ENCODE peak calls at places on chromosome 16, in nine cellular contexts. One of them, this sample, is unnamed. For H3K27me3 and H3K9me3, the result is how much of the 10 kb centered on the place peaks cover.

GRCh38 chr16:56635441-56635967 is 3.0 kb upstream of the MT1A start:
- DNase-seq in HepG2: no peak
- DNase-seq in adipocyte: no peak
- DNase-seq in transverse colon: no peak
- DNase-seq in body of pancreas: no peak
- DNase-seq in prostate gland: no peak
- DNase-seq in HCT116: no peak
- DNase-seq in CD8-positive, alpha-beta T cell: no peak
- DNase-seq in left ventricle myocardium inferior: no peak
- DNase-seq in this sample: no peak

GRCh38 chr16:88063201-88063773 is 112.1 kb downstream of the BANP start:
- DNase-seq in HepG2: no peak
- DNase-seq in adipocyte: peak
- DNase-seq in transverse colon: no peak
- DNase-seq in body of pancreas: no peak
- DNase-seq in prostate gland: no peak
- DNase-seq in HCT116: peak
- DNase-seq in CD8-positive, alpha-beta T cell: no peak
- DNase-seq in left ventricle myocardium inferior: peak
- DNase-seq in this sample: no peak

GRCh38 chr16:13997933-13998332 is 73.2 kb upstream of the MRTFB start:
- DNase-seq in HepG2: peak
- DNase-seq in adipocyte: no peak
- DNase-seq in transverse colon: peak
- DNase-seq in body of pancreas: peak
- DNase-seq in prostate gland: no peak
- DNase-seq in HCT116: no peak
- DNase-seq in CD8-positive, alpha-beta T cell: no peak
- DNase-seq in left ventricle myocardium inferior: no peak
- DNase-seq in this sample: no peak

GRCh38 chr16:1584926-1585487 is 26.9 kb downstream of the IFT140 start:
- DNase-seq in HepG2: no peak
- DNase-seq in adipocyte: no peak
- DNase-seq in transverse colon: no peak
- DNase-seq in body of pancreas: no peak
- DNase-seq in prostate gland: no peak
- DNase-seq in HCT116: no peak
- DNase-seq in CD8-positive, alpha-beta T cell: no peak
- DNase-seq in left ventricle myocardium inferior: no peak
- DNase-seq in this sample: no peak

GRCh38 chr16:867421-868385 is 67.2 kb upstream of the GNG13 start:
- DNase-seq in HepG2: no peak
- DNase-seq in adipocyte: no peak
- DNase-seq in transverse colon: no peak
- DNase-seq in body of pancreas: no peak
- DNase-seq in prostate gland: no peak
- DNase-seq in HCT116: no peak
- DNase-seq in CD8-positive, alpha-beta T cell: no peak
- DNase-seq in left ventricle myocardium inferior: peak
- DNase-seq in this sample: no peak

GRCh38 chr16:73365010-73365409 is 317.1 kb upstream of the ZFHX3 start:
- DNase-seq in HepG2: no peak
- DNase-seq in adipocyte: no peak
- DNase-seq in transverse colon: peak
- DNase-seq in body of pancreas: peak
- DNase-seq in prostate gland: no peak
- DNase-seq in HCT116: no peak
- DNase-seq in CD8-positive, alpha-beta T cell: no peak
- DNase-seq in left ventricle myocardium inferior: no peak
- DNase-seq in this sample: no peak

GRCh38 chr16:9976641-9977040 is 205.6 kb downstream of the GRIN2A start:
- DNase-seq in HepG2: no peak
- DNase-seq in adipocyte: no peak
- DNase-seq in transverse colon: no peak
- DNase-seq in body of pancreas: no peak
- DNase-seq in prostate gland: no peak
- DNase-seq in HCT116: no peak
- DNase-seq in CD8-positive, alpha-beta T cell: no peak
- DNase-seq in left ventricle myocardium inferior: no peak
- DNase-seq in this sample: no peak

GRCh38 chr16:53067675-53068074 is 12.9 kb downstream of the CHD9 start:
- DNase-seq in HepG2: no peak
- DNase-seq in adipocyte: no peak
- DNase-seq in transverse colon: no peak
- DNase-seq in body of pancreas: no peak
- DNase-seq in prostate gland: no peak
- DNase-seq in HCT116: no peak
- DNase-seq in CD8-positive, alpha-beta T cell: no peak
- DNase-seq in left ventricle myocardium inferior: no peak
- DNase-seq in this sample: no peak

GRCh38 chr16:84532299-84532724 is 27.9 kb upstream of the MEAK7 start:
- DNase-seq in HepG2: peak
- DNase-seq in adipocyte: peak
- DNase-seq in transverse colon: peak
- DNase-seq in body of pancreas: peak
- DNase-seq in prostate gland: peak
- DNase-seq in HCT116: no peak
- DNase-seq in CD8-positive, alpha-beta T cell: no peak
- DNase-seq in left ventricle myocardium inferior: peak
- DNase-seq in this sample: no peak

GRCh38 chr16:59632266-59632855 is 898.2 kb upstream of the GOT2 start:
- DNase-seq in HepG2: no peak
- DNase-seq in adipocyte: peak
- DNase-seq in transverse colon: no peak
- DNase-seq in body of pancreas: no peak
- DNase-seq in prostate gland: no peak
- DNase-seq in HCT116: no peak
- DNase-seq in CD8-positive, alpha-beta T cell: no peak
- DNase-seq in left ventricle myocardium inferior: no peak
- DNase-seq in this sample: no peak

GRCh38 chr16:10937068-10937859 is 5.0 kb downstream of the DEXI start:
- DNase-seq in HepG2: no peak
- DNase-seq in adipocyte: no peak
- DNase-seq in transverse colon: no peak
- DNase-seq in body of pancreas: peak
- DNase-seq in prostate gland: peak
- DNase-seq in HCT116: no peak
- DNase-seq in CD8-positive, alpha-beta T cell: no peak
- DNase-seq in left ventricle myocardium inferior: peak
- DNase-seq in this sample: no peak

GRCh38 chr16:31005350-31006085 is 4.9 kb downstream of the STX1B start:
- DNase-seq in HepG2: no peak
- DNase-seq in adipocyte: no peak
- DNase-seq in transverse colon: no peak
- DNase-seq in body of pancreas: no peak
- DNase-seq in prostate gland: no peak
- DNase-seq in HCT116: no peak
- DNase-seq in CD8-positive, alpha-beta T cell: no peak
- DNase-seq in left ventricle myocardium inferior: no peak
- DNase-seq in this sample: no peak

GRCh38 chr16:6111390-6111789 is 1013.8 kb upstream of the EEF2KMT start:
- DNase-seq in HepG2: no peak
- DNase-seq in adipocyte: no peak
- DNase-seq in transverse colon: no peak
- DNase-seq in body of pancreas: no peak
- DNase-seq in prostate gland: no peak
- DNase-seq in HCT116: no peak
- DNase-seq in CD8-positive, alpha-beta T cell: no peak
- DNase-seq in left ventricle myocardium inferior: no peak
- DNase-seq in this sample: no peak

GRCh38 chr16:17520567-17520966 is 49.8 kb upstream of the XYLT1 start:
- DNase-seq in HepG2: no peak
- DNase-seq in adipocyte: peak
- DNase-seq in transverse colon: no peak
- DNase-seq in body of pancreas: no peak
- DNase-seq in prostate gland: no peak
- DNase-seq in HCT116: no peak
- DNase-seq in CD8-positive, alpha-beta T cell: no peak
- DNase-seq in left ventricle myocardium inferior: no peak
- DNase-seq in this sample: no peak

GRCh38 chr16:55136356-55136755 is 187.6 kb upstream of the IRX6 start:
- DNase-seq in HepG2: no peak
- DNase-seq in adipocyte: no peak
- DNase-seq in transverse colon: no peak
- DNase-seq in body of pancreas: no peak
- DNase-seq in prostate gland: no peak
- DNase-seq in HCT116: no peak
- DNase-seq in CD8-positive, alpha-beta T cell: no peak
- DNase-seq in left ventricle myocardium inferior: no peak
- DNase-seq in this sample: no peak

GRCh38 chr16:10619271-10619849 is 39.0 kb upstream of the EMP2 start:
- DNase-seq in HepG2: no peak
- DNase-seq in adipocyte: no peak
- DNase-seq in transverse colon: peak
- DNase-seq in body of pancreas: no peak
- DNase-seq in prostate gland: peak
- DNase-seq in HCT116: no peak
- DNase-seq in CD8-positive, alpha-beta T cell: no peak
- DNase-seq in left ventricle myocardium inferior: peak
- DNase-seq in this sample: no peak

GRCh38 chr16:17529982-17530760 is 59.4 kb upstream of the XYLT1 start:
- DNase-seq in HepG2: no peak
- DNase-seq in adipocyte: no peak
- DNase-seq in transverse colon: peak
- DNase-seq in body of pancreas: no peak
- DNase-seq in prostate gland: no peak
- DNase-seq in HCT116: no peak
- DNase-seq in CD8-positive, alpha-beta T cell: peak
- DNase-seq in left ventricle myocardium inferior: no peak
- DNase-seq in this sample: peak

GRCh38 chr16:89323120-89323960 is 105.8 kb downstream of the ZNF778 start:
- DNase-seq in HepG2: no peak
- DNase-seq in adipocyte: no peak
- DNase-seq in transverse colon: no peak
- DNase-seq in body of pancreas: no peak
- DNase-seq in prostate gland: no peak
- DNase-seq in HCT116: no peak
- DNase-seq in CD8-positive, alpha-beta T cell: no peak
- DNase-seq in left ventricle myocardium inferior: no peak
- DNase-seq in this sample: no peak

GRCh38 chr16:49277386-49277742 is 4.3 kb downstream of the CBLN1 start:
- DNase-seq in HepG2: no peak
- DNase-seq in adipocyte: peak
- DNase-seq in transverse colon: no peak
- DNase-seq in body of pancreas: no peak
- DNase-seq in prostate gland: no peak
- DNase-seq in HCT116: no peak
- DNase-seq in CD8-positive, alpha-beta T cell: no peak
- DNase-seq in left ventricle myocardium inferior: no peak
- DNase-seq in this sample: no peak
- H3K27me3 ChIP-seq in HepG2: half or more
- H3K27me3 ChIP-seq in adipocyte: half or more
- H3K27me3 ChIP-seq in transverse colon: half or more
- H3K27me3 ChIP-seq in body of pancreas: under half
- H3K27me3 ChIP-seq in prostate gland: half or more
- H3K27me3 ChIP-seq in HCT116: under half
- H3K27me3 ChIP-seq in CD8-positive, alpha-beta T cell: under half
- H3K27me3 ChIP-seq in left ventricle myocardium inferior: half or more
- H3K27me3 ChIP-seq in this sample: half or more

DNA sequence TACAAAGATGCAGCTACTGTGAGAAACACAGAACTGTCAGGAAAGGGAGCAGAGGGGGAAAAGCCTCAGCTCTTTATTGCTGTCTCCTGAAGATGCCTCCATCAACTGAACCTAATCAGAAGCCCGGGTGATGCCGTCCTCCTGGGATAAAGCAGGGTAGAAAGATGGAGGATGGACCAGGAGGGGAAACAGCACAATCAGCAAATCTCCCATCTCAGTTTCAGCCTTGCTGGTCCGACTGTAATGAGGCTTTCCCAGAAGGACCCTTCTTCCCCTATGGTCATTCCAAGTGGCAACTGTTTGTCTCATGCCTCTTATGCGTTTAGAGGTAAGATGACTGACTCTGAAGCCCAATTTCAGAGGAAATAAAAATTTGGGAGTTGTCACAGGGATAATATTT is 24.3 kb downstream of the ZFP1 start:
- DNase-seq in HepG2: no peak
- DNase-seq in adipocyte: no peak
- DNase-seq in transverse colon: no peak
- DNase-seq in body of pancreas: no peak
- DNase-seq in prostate gland: no peak
- DNase-seq in HCT116: no peak
- DNase-seq in CD8-positive, alpha-beta T cell: no peak
- DNase-seq in left ventricle myocardium inferior: no peak
- DNase-seq in this sample: no peak
- H3K9me3 ChIP-seq in HepG2: half or more
- H3K9me3 ChIP-seq in adipocyte: half or more
- H3K9me3 ChIP-seq in transverse colon: half or more
- H3K9me3 ChIP-seq in body of pancreas: under half
- H3K9me3 ChIP-seq in prostate gland: under half
- H3K9me3 ChIP-seq in HCT116: half or more
- H3K9me3 ChIP-seq in CD8-positive, alpha-beta T cell: under half
- H3K9me3 ChIP-seq in left ventricle myocardium inferior: half or more
- H3K9me3 ChIP-seq in this sample: half or more

GRCh38 chr16:66352304-66352703 is 14.2 kb upstream of the CDH5 start:
- DNase-seq in HepG2: no peak
- DNase-seq in adipocyte: no peak
- DNase-seq in transverse colon: no peak
- DNase-seq in body of pancreas: no peak
- DNase-seq in prostate gland: no peak
- DNase-seq in HCT116: no peak
- DNase-seq in CD8-positive, alpha-beta T cell: no peak
- DNase-seq in left ventricle myocardium inferior: no peak
- DNase-seq in this sample: no peak
- H3K27me3 ChIP-seq in HepG2: under half
- H3K27me3 ChIP-seq in adipocyte: half or more
- H3K27me3 ChIP-seq in transverse colon: under half
- H3K27me3 ChIP-seq in body of pancreas: under half
- H3K27me3 ChIP-seq in prostate gland: under half
- H3K27me3 ChIP-seq in HCT116: under half
- H3K27me3 ChIP-seq in CD8-positive, alpha-beta T cell: under half
- H3K27me3 ChIP-seq in left ventricle myocardium inferior: half or more
- H3K27me3 ChIP-seq in this sample: under half

GRCh38 chr16:3317315-3317999 is 12.2 kb downstream of the ZNF75A start:
- DNase-seq in HepG2: no peak
- DNase-seq in adipocyte: peak
- DNase-seq in transverse colon: no peak
- DNase-seq in body of pancreas: no peak
- DNase-seq in prostate gland: no peak
- DNase-seq in HCT116: no peak
- DNase-seq in CD8-positive, alpha-beta T cell: no peak
- DNase-seq in left ventricle myocardium inferior: no peak
- DNase-seq in this sample: no peak

GRCh38 chr16:3327514-3327913 is 22.2 kb downstream of the ZNF75A start:
- DNase-seq in HepG2: no peak
- DNase-seq in adipocyte: no peak
- DNase-seq in transverse colon: no peak
- DNase-seq in body of pancreas: no peak
- DNase-seq in prostate gland: no peak
- DNase-seq in HCT116: no peak
- DNase-seq in CD8-positive, alpha-beta T cell: no peak
- DNase-seq in left ventricle myocardium inferior: no peak
- DNase-seq in this sample: no peak

GRCh38 chr16:3321802-3322201 is 16.5 kb downstream of the ZNF75A start:
- DNase-seq in HepG2: peak
- DNase-seq in adipocyte: no peak
- DNase-seq in transverse colon: no peak
- DNase-seq in body of pancreas: no peak
- DNase-seq in prostate gland: no peak
- DNase-seq in HCT116: no peak
- DNase-seq in CD8-positive, alpha-beta T cell: no peak
- DNase-seq in left ventricle myocardium inferior: no peak
- DNase-seq in this sample: no peak
- H3K9me3 ChIP-seq in HepG2: under half
- H3K9me3 ChIP-seq in adipocyte: half or more
- H3K9me3 ChIP-seq in transverse colon: half or more
- H3K9me3 ChIP-seq in body of pancreas: under half
- H3K9me3 ChIP-seq in prostate gland: under half
- H3K9me3 ChIP-seq in HCT116: under half
- H3K9me3 ChIP-seq in CD8-positive, alpha-beta T cell: under half
- H3K9me3 ChIP-seq in left ventricle myocardium inferior: half or more
- H3K9me3 ChIP-seq in this sample: half or more

GRCh38 chr16:49593423-49594040 is 219.9 kb downstream of the C16orf78 start:
- DNase-seq in HepG2: no peak
- DNase-seq in adipocyte: no peak
- DNase-seq in transverse colon: no peak
- DNase-seq in body of pancreas: no peak
- DNase-seq in prostate gland: no peak
- DNase-seq in HCT116: no peak
- DNase-seq in CD8-positive, alpha-beta T cell: no peak
- DNase-seq in left ventricle myocardium inferior: no peak
- DNase-seq in this sample: no peak
- H3K27me3 ChIP-seq in HepG2: under half
- H3K27me3 ChIP-seq in adipocyte: under half
- H3K27me3 ChIP-seq in transverse colon: under half
- H3K27me3 ChIP-seq in body of pancreas: under half
- H3K27me3 ChIP-seq in prostate gland: under half
- H3K27me3 ChIP-seq in HCT116: under half
- H3K27me3 ChIP-seq in CD8-positive, alpha-beta T cell: under half
- H3K27me3 ChIP-seq in left ventricle myocardium inferior: under half
- H3K27me3 ChIP-seq in this sample: under half

This sample was measured in CD4-positive, alpha-beta T cell.